ENCODE peak calls at places on chromosomes 3 and 15, in four cellular contexts. Y is WTC11, H is K562, T is SK-N-SH. C is an unnamed sample.

GRCh38 chr15:65451989-65452388 is 29.2 kb upstream of the IGDCC4 start:
- DNase-seq in Y (no peak), H (no peak), T (no peak), C (no peak)

GRCh38 chr15:74392402-74392876 is 25.0 kb upstream of the CYP11A1 start:
- DNase-seq in Y (no peak), T (peak; percentile 61), H (peak; percentile 76), C (no peak)

GRCh38 chr3:72100062-72100511 is 315.1 kb upstream of the PROK2 start:
- DNase-seq in Y (peak; percentile 23), T (peak; percentile 37), H (no peak), C (no peak)

GRCh38 chr3:54954019-54954418 is 26.2 kb upstream of the LRTM1 start:
- DNase-seq in H (no peak), Y (no peak), T (peak; percentile 13), C (no peak)

GRCh38 chr15:41620536-41621199 is 39.5 kb upstream of the MGA start:
- DNase-seq in Y (no peak), H (no peak), T (peak; percentile 18), C (no peak)

GRCh38 chr3:22012471-22012870 is 261.5 kb upstream of the ZNF385D start:
- DNase-seq in H (no peak), Y (no peak), T (no peak), C (no peak)

GRCh38 chr3:156751461-156752025 is 74.6 kb upstream of the LEKR1 start:
- DNase-seq in H (no peak), T (peak; percentile 47), Y (peak; percentile 78), C (no peak)

GRCh38 chr15:87944051-87944450 is 312.5 kb downstream of the NTRK3 start:
- DNase-seq in Y (no peak), T (peak; percentile 40), H (no peak), C (no peak)

GRCh38 chr3:113264249-113264648 is 52.9 kb downstream of the BOC start:
- DNase-seq in T (no peak), H (no peak), Y (peak; percentile 58), C (no peak)

GRCh38 chr3:62293051-62293780 is 80.1 kb downstream of the FEZF2 start:
- DNase-seq in H (no peak), Y (no peak), T (no peak), C (no peak)

GRCh38 chr3:172142074-172143059 is 103.0 kb downstream of the FNDC3B start:
- DNase-seq in Y (no peak), H (peak; percentile 66), T (no peak), C (no peak)

GRCh38 chr3:100709840-100710235 is 544 bp downstream of the TFG start:
- DNase-seq in Y (peak; percentile 64), H (peak; percentile 58), T (peak; percentile 84), C (no peak)

GRCh38 chr3:194988495-194989165 is 282.3 kb downstream of the XXYLT1 start:
- DNase-seq in H (no peak), Y (no peak), T (no peak), C (no peak)
- TF ChIP-seq FOXJ3 in H (no peak), Y (no peak), T (no peak), C (no peak)

DNA sequence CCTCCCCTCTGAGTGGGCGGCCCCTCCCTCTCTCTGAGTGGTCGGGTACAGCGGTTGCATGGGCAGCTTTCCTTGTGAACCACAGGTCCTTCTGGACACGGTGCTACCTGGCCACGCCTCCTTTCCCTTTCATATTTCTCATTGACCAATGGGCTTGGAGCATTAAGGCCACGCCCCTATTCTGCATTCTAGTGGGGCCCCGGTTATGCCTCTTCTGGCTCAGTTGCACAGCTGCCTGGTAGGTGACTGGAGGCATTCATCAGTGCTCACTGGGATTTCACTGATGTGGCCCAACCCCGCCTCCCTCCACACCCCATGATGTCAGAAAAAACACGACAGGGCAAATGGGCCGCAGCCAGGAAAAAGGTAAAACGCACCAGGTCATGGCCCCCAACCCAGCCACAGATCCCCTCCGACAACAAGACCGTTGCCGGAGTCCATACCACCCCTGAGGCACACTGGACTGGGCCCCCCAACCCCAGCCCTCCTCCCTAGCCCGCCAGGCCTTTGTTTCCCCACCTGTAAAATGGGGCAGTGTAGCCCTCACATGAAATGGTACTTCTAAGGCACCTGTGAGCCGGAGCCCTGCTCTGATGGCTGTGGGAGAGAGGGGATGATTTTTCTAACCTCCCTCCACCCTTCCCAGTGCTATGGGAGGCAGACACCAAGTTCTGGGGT is 26.3 kb downstream of the NGRN start:
- DNase-seq in Y (peak; percentile 41), H (peak; percentile 87), T (peak; percentile 57), C (peak; percentile 50)
- TF ChIP-seq FOXJ3 in Y (no peak), H (no peak), T (no peak), C (no peak)

GRCh38 chr3:128495435-128495970 is 2.5 kb upstream of the GATA2 start:
- DNase-seq in H (peak; percentile 66), Y (no peak), T (peak; percentile 66), C (no peak)
- TF ChIP-seq FOXJ3 in H (no peak), Y (no peak), T (peak; percentile 92), C (no peak)

DNA sequence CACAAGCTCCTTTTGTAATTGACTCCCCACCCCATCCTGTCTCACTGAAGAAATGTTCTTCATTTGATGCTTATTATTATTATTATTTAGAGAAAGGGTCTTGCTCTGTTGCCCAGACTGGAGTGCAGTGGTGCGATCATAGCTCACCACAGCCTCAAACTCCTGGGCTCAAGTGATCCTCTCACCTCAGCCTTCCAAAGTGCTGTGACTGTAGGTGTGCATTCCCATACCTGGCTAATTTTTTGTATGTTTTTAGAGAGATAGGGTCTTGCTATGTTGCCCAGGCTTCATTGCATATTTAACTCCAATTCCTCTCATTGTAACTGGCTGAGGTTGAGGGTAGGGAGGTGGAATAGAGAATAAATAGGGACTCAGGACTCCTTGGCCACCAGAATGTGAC is 22.3 kb downstream of the SEMA5B start:
- DNase-seq in H (no peak), T (no peak), Y (no peak), C (no peak)
- TF ChIP-seq FOXJ3 in H (no peak), T (no peak), Y (no peak), C (no peak)

DNA sequence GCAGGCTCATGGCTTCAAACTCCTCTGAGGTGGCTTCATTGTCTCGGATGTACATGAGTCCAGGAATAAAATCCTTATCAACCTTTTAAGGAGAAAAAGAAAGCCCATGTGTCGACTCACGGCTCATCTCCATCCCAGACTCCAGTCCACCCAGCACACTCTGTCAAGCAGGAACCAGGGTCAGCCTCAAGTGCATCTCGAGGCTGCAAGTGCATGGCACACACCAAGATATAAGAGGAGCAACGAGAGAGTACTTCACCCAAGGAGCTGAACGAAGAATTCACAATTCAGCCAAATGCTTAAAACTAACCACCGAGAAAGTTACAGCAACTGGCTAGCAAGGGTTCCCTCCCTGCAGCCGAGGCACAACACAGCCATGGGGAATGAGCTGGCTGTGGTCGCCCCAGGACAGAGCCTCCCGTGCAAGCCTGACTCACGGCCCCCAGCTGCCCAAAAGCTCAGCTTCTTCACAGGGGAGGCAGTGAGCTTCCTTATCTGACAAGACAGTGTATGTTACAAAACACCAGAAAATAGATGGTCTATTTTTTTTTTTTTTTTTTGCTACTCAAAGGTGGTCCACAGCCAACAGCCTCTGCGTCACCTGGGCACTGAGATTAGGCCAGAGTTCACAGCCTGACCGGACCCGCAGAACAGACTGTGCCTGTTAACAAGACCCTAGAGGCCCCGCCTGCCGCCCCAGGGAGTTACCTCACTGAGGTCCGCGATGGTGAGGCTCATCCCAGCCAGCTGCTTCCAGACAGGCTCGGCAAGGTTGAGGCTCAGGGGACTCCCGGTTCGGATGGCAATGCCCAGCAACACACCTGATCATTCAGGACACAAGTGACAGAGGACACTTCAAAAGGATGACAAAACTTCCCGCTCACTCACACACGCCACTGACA is 15.9 kb upstream of the OCA2 start:
- DNase-seq in T (no peak), H (no peak), Y (no peak), C (no peak)
- TF ChIP-seq FOXJ3 in T (no peak), H (no peak), Y (no peak), C (no peak)

GRCh38 chr3:46517016-46517770 is 19.4 kb downstream of the RTP3 start:
- DNase-seq in Y (no peak), T (no peak), H (no peak), C (no peak)
- TF ChIP-seq FOXJ3 in Y (no peak), T (no peak), H (no peak), C (no peak)

GRCh38 chr3:138752886-138753285 is 81.8 kb downstream of the PIK3CB start:
- DNase-seq in H (no peak), T (no peak), Y (no peak), C (no peak)

GRCh38 chr3:138747229-138747628 is 87.5 kb downstream of the PIK3CB start:
- DNase-seq in Y (no peak), H (no peak), T (no peak), C (no peak)
- TF ChIP-seq FOXJ3 in Y (no peak), H (no peak), T (no peak), C (no peak)

GRCh38 chr3:122021811-122022401 is at the start of gene ILDR1:
- DNase-seq in H (peak; percentile 5), Y (peak; percentile 68), T (peak; percentile 35), C (no peak)
- TF ChIP-seq FOXJ3 in H (no peak), Y (no peak), T (no peak), C (no peak)